ENCODE peak calls at places on chromosomes 12 and 14, in seven cellular contexts. Y is SK-N-SH, Z is GM12878, E is HCT116, C is HepG2, M is K562, X is H1. A is an unnamed sample.

GRCh38 chr12:115207216-115207915 is 523.4 kb upstream of the TBX3 start:
- DNase-seq in Y (no peak), Z (no peak), E (no peak), C (no peak), M (no peak), X (no peak), A (no peak)

GRCh38 chr14:81067156-81067555 is 111.7 kb downstream of the TSHR start:
- DNase-seq in Y (no peak), Z (no peak), E (no peak), C (no peak), M (no peak), X (no peak), A (no peak)

GRCh38 chr12:62802981-62803380 is 132.0 kb downstream of the PPM1H start:
- DNase-seq in Y (no peak), Z (no peak), E (no peak), C (no peak), M (no peak), X (no peak), A (no peak)

GRCh38 chr12:122394626-122395194 is 27.8 kb downstream of the CLIP1 start:
- DNase-seq in Y (peak), Z (no peak), E (no peak), C (no peak), M (no peak), X (no peak), A (no peak)

GRCh38 chr14:88551936-88552565 is 2.8 kb downstream of the PTPN21 start:
- DNase-seq in Y (peak), Z (no peak), E (no peak), C (no peak), M (no peak), X (peak), A (no peak)

GRCh38 chr14:91149462-91149861 is 35.6 kb downstream of the DGLUCY start:
- DNase-seq in Y (no peak), Z (no peak), E (no peak), C (peak), M (peak), X (no peak), A (peak)

GRCh38 chr12:6372403-6373003 is 2.9 kb downstream of the SCNN1A start:
- DNase-seq in Y (no peak), Z (no peak), E (peak), C (peak), M (no peak), X (no peak), A (peak)

GRCh38 chr12:119864591-119864990 is 12.5 kb downstream of the CIT start:
- DNase-seq in Y (no peak), Z (no peak), E (no peak), C (no peak), M (no peak), X (no peak), A (no peak)

GRCh38 chr12:716506-716905 is 35.9 kb upstream of the WNK1 start:
- DNase-seq in Y (no peak), Z (no peak), E (no peak), C (no peak), M (peak), X (no peak), A (no peak)

GRCh38 chr14:65321370-65321875 is 91.1 kb upstream of the FUT8 start:
- DNase-seq in Y (no peak), Z (peak), E (no peak), C (no peak), M (no peak), X (no peak), A (no peak)

GRCh38 chr12:130819681-130820080 is 19.4 kb downstream of the STX2 start:
- DNase-seq in Y (no peak), Z (no peak), E (no peak), C (no peak), M (no peak), X (no peak), A (no peak)

GRCh38 chr12:65446901-65447300 is 168.4 kb downstream of the MSRB3 start:
- DNase-seq in Y (no peak), Z (no peak), E (no peak), C (no peak), M (no peak), X (no peak), A (no peak)

GRCh38 chr12:43692064-43692463 is 66.5 kb downstream of the PUS7L start:
- DNase-seq in Y (no peak), Z (no peak), E (peak), C (no peak), M (no peak), X (no peak), A (no peak)

GRCh38 chr14:96088131-96088880 is 49.1 kb downstream of the C14orf132 start:
- DNase-seq in Y (no peak), Z (no peak), E (no peak), C (no peak), M (no peak), X (no peak), A (no peak)

GRCh38 chr12:67784831-67785230 is 136.3 kb downstream of the DYRK2 start:
- DNase-seq in Y (no peak), Z (no peak), E (no peak), C (no peak), M (no peak), X (no peak), A (no peak)

GRCh38 chr12:109738209-109738608 is 24.6 kb downstream of the FAM222A start:
- DNase-seq in Y (peak), Z (no peak), E (no peak), C (no peak), M (no peak), X (no peak), A (no peak)

GRCh38 chr14:36857842-36858445 is 196.3 kb downstream of the PAX9 start:
- DNase-seq in Y (no peak), Z (no peak), E (no peak), C (no peak), M (no peak), X (no peak), A (no peak)

GRCh38 chr14:56482306-56482705 is 97.3 kb upstream of the TMEM260 start:
- DNase-seq in Y (no peak), Z (no peak), E (peak), C (no peak), M (peak), X (peak), A (no peak)

GRCh38 chr14:101046071-101046470 is 142.5 kb upstream of the RTL1 start:
- DNase-seq in Y (no peak), Z (no peak), E (no peak), C (no peak), M (no peak), X (no peak), A (no peak)

GRCh38 chr12:44019118-44019517 is 183.2 kb downstream of the TMEM117 start:
- DNase-seq in Y (no peak), Z (no peak), E (no peak), C (no peak), M (no peak), X (no peak), A (no peak)

GRCh38 chr14:69592923-69593677 is 18.3 kb upstream of the SUSD6 start:
- DNase-seq in Y (no peak), Z (no peak), E (no peak), C (no peak), M (no peak), X (no peak), A (no peak)

GRCh38 chr14:84885061-84885460 is 644.9 kb upstream of the FLRT2 start:
- DNase-seq in Y (no peak), Z (no peak), E (no peak), C (no peak), M (no peak), X (no peak), A (no peak)

GRCh38 chr14:23617539-23617938 is 18.6 kb upstream of the DHRS2 start:
- DNase-seq in Y (no peak), Z (no peak), E (no peak), C (no peak), M (no peak), X (no peak), A (no peak)

GRCh38 chr12:61272441-61272840 is 987.8 kb upstream of the USP15 start:
- DNase-seq in Y (no peak), Z (no peak), E (peak), C (no peak), M (no peak), X (no peak), A (no peak)

GRCh38 chr12:50241178-50241577 is 42.1 kb downstream of the LIMA1 start:
- DNase-seq in Y (no peak), Z (no peak), E (no peak), C (peak), M (no peak), X (no peak), A (no peak)

GRCh38 chr14:71013551-71014192 is 106.4 kb downstream of the PCNX1 start:
- DNase-seq in Y (no peak), Z (no peak), E (no peak), C (no peak), M (no peak), X (no peak), A (no peak)

GRCh38 chr14:50792634-50793068 is 38.3 kb downstream of the NIN start:
- DNase-seq in Y (no peak), Z (no peak), E (no peak), C (no peak), M (no peak), X (no peak), A (no peak)

GRCh38 chr12:71014180-71014785 is 93.7 kb upstream of the PTPRR start:
- DNase-seq in Y (peak), Z (no peak), E (peak), C (peak), M (no peak), X (no peak), A (peak)

GRCh38 chr14:86915416-86915815 is 1077.6 kb downstream of the GALC start:
- DNase-seq in Y (no peak), Z (no peak), E (no peak), C (no peak), M (no peak), X (no peak), A (peak)

GRCh38 chr12:96048392-96048969 is 13.1 kb upstream of the LTA4H start:
- DNase-seq in Y (no peak), Z (no peak), E (no peak), C (peak), M (no peak), X (no peak), A (peak)

GRCh38 chr12:99200711-99201384 is 446.7 kb upstream of the GARIN6 start:
- DNase-seq in Y (no peak), Z (no peak), E (no peak), C (no peak), M (no peak), X (no peak), A (no peak)

GRCh38 chr14:102589761-102590290 is 2.6 kb upstream of the RCOR1 start:
- DNase-seq in Y (no peak), Z (no peak), E (no peak), C (no peak), M (no peak), X (no peak), A (no peak)

GRCh38 chr14:102588821-102589220 is 3.6 kb upstream of the RCOR1 start:
- DNase-seq in Y (no peak), Z (no peak), E (no peak), C (no peak), M (no peak), X (no peak), A (no peak)

GRCh38 chr14:102591944-102592772 is at the start of gene RCOR1:
- DNase-seq in Y (peak), Z (peak), E (peak), C (peak), M (peak), X (peak), A (peak)

GRCh38 chr14:102591372-102591943 is 991 bp upstream of the RCOR1 start:
- DNase-seq in Y (peak), Z (no peak), E (no peak), C (no peak), M (peak), X (peak), A (no peak)

GRCh38 chr14:102590667-102591099 is 1.8 kb upstream of the RCOR1 start:
- DNase-seq in Y (peak), Z (no peak), E (peak), C (peak), M (peak), X (peak), A (no peak)
- TF ChIP-seq JUND in Y (no peak), Z (no peak), E (peak), C (no peak), M (no peak), X (no peak), A (no peak)

GRCh38 chr14:68089146-68089715 is 269.7 kb downstream of the RAD51B start:
- DNase-seq in Y (no peak), Z (no peak), E (peak), C (no peak), M (no peak), X (no peak), A (no peak)
- TF ChIP-seq JUND in Y (no peak), Z (no peak), E (peak), C (no peak), M (no peak), X (no peak), A (no peak)

DNA sequence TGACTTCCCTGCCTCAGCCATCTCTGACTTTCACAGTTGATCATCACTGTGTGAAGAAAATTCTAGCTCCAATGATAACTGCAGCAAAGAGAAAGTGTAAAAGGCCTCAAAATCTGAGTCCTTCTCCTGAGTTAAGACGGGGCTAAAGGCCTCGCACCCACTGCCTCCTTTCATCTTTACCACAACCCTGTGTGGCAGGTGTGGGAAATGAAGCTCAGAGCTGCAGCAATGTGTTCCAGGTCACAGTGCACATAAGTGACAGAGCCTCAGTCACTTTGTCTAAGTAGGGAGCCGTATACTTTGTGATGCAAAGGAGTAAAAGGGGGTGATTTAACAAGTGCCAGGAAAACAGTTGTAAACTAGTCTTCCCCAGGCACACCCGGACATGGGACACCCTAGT is 144.7 kb upstream of the TMCC3 start:
- DNase-seq in Y (no peak), Z (no peak), E (no peak), C (no peak), M (no peak), X (no peak), A (no peak)
- TF ChIP-seq JUND in Y (no peak), Z (no peak), E (no peak), C (no peak), M (no peak), X (no peak), A (no peak)

DNA sequence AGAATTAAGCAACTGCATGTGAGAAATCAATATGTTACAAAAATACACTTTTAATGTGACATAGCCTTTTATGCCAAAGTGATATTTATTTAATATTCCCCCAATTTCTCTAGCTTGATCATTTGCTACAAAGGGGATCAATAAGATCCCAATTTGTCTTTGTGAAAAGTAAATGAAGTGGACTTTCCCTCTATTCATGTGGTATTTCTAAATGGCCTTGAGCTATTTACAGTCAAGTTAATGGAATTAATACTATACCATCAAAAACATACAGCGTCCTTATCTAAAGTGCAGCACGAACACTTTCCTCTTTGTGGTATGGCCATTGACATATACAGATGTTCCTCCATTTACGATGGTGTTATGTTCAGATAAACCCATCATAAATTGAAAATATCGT is 23.2 kb downstream of the CFL2 start:
- DNase-seq in Y (no peak), Z (no peak), E (no peak), C (no peak), M (no peak), X (no peak), A (no peak)
- TF ChIP-seq JUND in Y (no peak), Z (no peak), E (no peak), C (no peak), M (no peak), X (no peak), A (no peak)

GRCh38 chr12:2683283-2684025 is 111.3 kb upstream of the FKBP4 start:
- DNase-seq in Y (no peak), Z (no peak), E (no peak), C (no peak), M (no peak), X (no peak), A (no peak)
- TF ChIP-seq JUND in Y (no peak), Z (no peak), E (no peak), C (no peak), M (no peak), X (no peak), A (no peak)

DNA sequence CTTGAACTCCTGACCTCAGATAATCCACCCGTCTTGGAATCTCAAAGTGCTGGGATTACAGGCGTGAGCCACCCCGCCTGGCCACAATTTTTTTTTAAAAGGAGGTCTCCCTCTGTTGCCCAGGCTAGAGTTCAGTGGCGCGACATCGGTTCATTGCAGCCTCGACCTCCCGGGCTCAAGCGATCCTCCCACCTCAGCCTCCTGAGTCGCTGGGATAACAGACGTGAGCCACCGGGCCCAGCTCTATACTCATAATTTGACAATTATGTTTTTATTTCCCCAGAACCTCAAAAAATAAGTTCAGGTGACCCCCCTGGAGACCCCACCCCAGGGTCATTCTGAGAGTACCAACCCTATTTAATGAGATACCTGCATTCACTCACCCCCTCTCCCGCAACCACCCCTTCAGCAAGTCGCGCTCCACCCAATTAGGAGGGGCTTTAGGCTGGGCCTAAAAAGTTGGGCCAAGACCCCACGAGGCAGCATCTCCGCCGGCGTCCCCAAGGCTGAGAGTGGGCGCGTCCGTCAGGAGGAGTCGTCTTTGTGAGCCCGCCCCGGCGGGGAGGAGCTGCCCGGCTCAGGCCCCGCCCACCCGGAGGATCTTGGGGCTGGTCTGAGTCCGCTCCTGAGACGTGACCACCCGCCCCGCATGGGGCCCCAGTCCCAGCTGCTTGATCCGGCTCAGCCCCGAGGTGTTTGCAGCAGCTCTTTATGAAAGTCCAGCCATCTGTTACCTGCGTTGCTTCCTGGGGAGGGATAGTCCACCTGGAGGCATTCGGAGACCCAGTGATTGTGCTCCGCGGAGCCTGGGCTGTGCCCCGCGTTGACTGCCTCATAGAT is at the start of gene ANKRD33:
- DNase-seq in Y (peak), Z (no peak), E (no peak), C (no peak), M (peak), X (peak), A (no peak)
- TF ChIP-seq JUND in Y (no peak), Z (no peak), E (no peak), C (no peak), M (no peak), X (no peak), A (no peak)